ENCODE peak calls at places on chromosomes 16 and 17, in six cellular contexts. M, V, A, D, U and O are unnamed samples.

GRCh38 chr17:64765191-64765889 is 103.2 kb upstream of the SMURF2 start:
- DNase-seq in A (no peak), U (no peak), M (no peak), V (peak), D (no peak), O (no peak)

GRCh38 chr17:63493411-63493810 is 16.6 kb downstream of the ACE start:
- DNase-seq in M (no peak), U (no peak), V (no peak), A (no peak), D (no peak), O (no peak)

GRCh38 chr16:49532873-49533272 is 159.3 kb downstream of the C16orf78 start:
- DNase-seq in A (peak), V (no peak), U (no peak), M (no peak), D (no peak), O (no peak)

GRCh38 chr17:41787021-41787418 is 509 bp upstream of the JUP start:
- DNase-seq in V (peak), M (no peak), D (no peak), U (no peak), A (no peak), O (no peak)

GRCh38 chr17:75077490-75078096 is 10.2 kb upstream of the SLC16A5 start:
- DNase-seq in U (peak), A (peak), M (peak), D (peak), V (no peak), O (no peak)

GRCh38 chr16:57406881-57407280 is 2.3 kb downstream of the CCL17 start:
- DNase-seq in D (no peak), V (no peak), A (no peak), U (no peak), M (no peak), O (no peak)

GRCh38 chr17:44216173-44216572 is 3.3 kb downstream of the UBTF start:
- DNase-seq in M (no peak), U (no peak), D (no peak), V (no peak), A (no peak), O (no peak)

GRCh38 chr16:49494386-49495150 is 121.0 kb downstream of the C16orf78 start:
- DNase-seq in V (no peak), U (no peak), D (no peak), M (no peak), A (peak), O (no peak)

GRCh38 chr17:82931696-82932060 is 91.9 kb upstream of the ZNF750 start:
- DNase-seq in D (peak), A (peak), M (peak), V (peak), U (no peak), O (peak)

GRCh38 chr17:41666708-41667279 is 21.9 kb upstream of the EIF1 start:
- DNase-seq in D (peak), V (no peak), M (peak), A (peak), U (peak), O (peak)

GRCh38 chr16:22232277-22233049 is 26.4 kb downstream of the EEF2K start:
- DNase-seq in A (no peak), V (peak), M (peak), U (no peak), D (no peak), O (no peak)

GRCh38 chr16:85527767-85528297 is 85.3 kb upstream of the GSE1 start:
- DNase-seq in V (no peak), U (no peak), D (no peak), A (no peak), M (no peak), O (no peak)

GRCh38 chr16:53131363-53132071 is 76.7 kb downstream of the CHD9 start:
- DNase-seq in M (peak), A (peak), U (peak), V (peak), D (peak), O (peak)

GRCh38 chr17:8046306-8046928 is 7.6 kb downstream of the ALOX15B start:
- DNase-seq in A (no peak), V (no peak), U (no peak), M (no peak), D (no peak), O (no peak)

GRCh38 chr16:51305337-51305736 is 154.3 kb upstream of the SALL1 start:
- DNase-seq in D (no peak), A (no peak), M (no peak), U (no peak), V (no peak), O (no peak)

GRCh38 chr17:9127340-9127739 is 106.0 kb downstream of the NTN1 start:
- DNase-seq in M (no peak), D (no peak), A (no peak), V (no peak), U (no peak), O (no peak)

GRCh38 chr17:59872351-59872750 is 20.4 kb downstream of the TUBD1 start:
- DNase-seq in M (no peak), A (no peak), D (no peak), U (no peak), V (no peak), O (no peak)

GRCh38 chr16:89248196-89249005 is 30.9 kb downstream of the ZNF778 start:
- DNase-seq in A (no peak), V (no peak), U (no peak), M (no peak), D (no peak), O (no peak)

GRCh38 chr16:84240455-84240854 is 643 bp upstream of the KCNG4 start:
- DNase-seq in D (no peak), M (no peak), U (no peak), V (no peak), A (no peak), O (no peak)

GRCh38 chr17:49498037-49498615 is 3.0 kb downstream of the NGFR start:
- DNase-seq in V (no peak), A (no peak), U (no peak), D (no peak), M (no peak), O (no peak)

GRCh38 chr17:83081561-83082201 is 2.3 kb downstream of the METRNL start:
- DNase-seq in V (no peak), A (peak), U (peak), D (no peak), M (peak), O (peak)

GRCh38 chr16:67647111-67647651 is 2.2 kb downstream of the CARMIL2 start:
- DNase-seq in V (peak), M (no peak), D (no peak), A (no peak), U (no peak), O (no peak)

GRCh38 chr17:1713878-1714487 is 3.8 kb upstream of the TLCD2 start:
- DNase-seq in A (peak), U (no peak), V (peak), M (no peak), D (peak), O (peak)

GRCh38 chr17:69317625-69318024 is 9.3 kb downstream of the ABCA5 start:
- DNase-seq in M (no peak), V (no peak), U (no peak), D (no peak), A (no peak), O (no peak)

GRCh38 chr16:70635356-70636016 is 10.9 kb upstream of the IL34 start:
- DNase-seq in A (peak), U (no peak), V (peak), M (no peak), D (peak), O (peak)

GRCh38 chr17:67068999-67069398 is 24.6 kb downstream of the CACNG1 start:
- DNase-seq in A (no peak), M (no peak), D (no peak), V (no peak), U (no peak), O (peak)

GRCh38 chr17:68178831-68179230 is 69.0 kb upstream of the AMZ2 start:
- DNase-seq in A (no peak), D (no peak), M (no peak), V (no peak), U (no peak), O (no peak)

GRCh38 chr17:2050871-2051387 is 4.0 kb upstream of the HIC1 start:
- DNase-seq in D (peak), U (no peak), M (no peak), A (peak), V (no peak), O (peak)